ENCODE peak calls at places on chromosomes 7 and 10, in nine cellular contexts. E is K562, J is AG04450, V is glutamatergic neuron, P is HFF-Myc, D is tibial artery, Y is epithelial cell of esophagus, Z is IMR-90, O is fibroblast of pulmonary artery. K is an unnamed sample.

GRCh38 chr7:87874066-87874465 is 2.1 kb downstream of the SLC25A40 start:
- DNase-seq in E (peak; percentile 32), J (no peak), V (no peak), P (no peak), D (no peak), Y (no peak), Z (no peak), O (no peak), K (no peak)

GRCh38 chr7:32164341-32164996 is 94.3 kb upstream of the PDE1C start:
- DNase-seq in E (peak; percentile 21), J (no peak), V (no peak), P (no peak), D (no peak), Y (peak; percentile 81), Z (peak; percentile 76), O (peak; percentile 66), K (no peak)

GRCh38 chr7:50685445-50686070 is 97.1 kb downstream of the GRB10 start:
- DNase-seq in E (no peak), J (no peak), V (no peak), P (no peak), D (no peak), Y (peak; percentile 63), Z (no peak), O (no peak), K (no peak)

GRCh38 chr7:82481499-82482097 is 38.0 kb upstream of the CACNA2D1 start:
- DNase-seq in E (peak; percentile 2), J (no peak), V (no peak), P (no peak), D (no peak), Y (peak; percentile 30), Z (peak; percentile 43), O (peak; percentile 57), K (no peak)

GRCh38 chr7:87414400-87415188 is 60.9 kb downstream of the ABCB4 start:
- DNase-seq in E (no peak), J (peak; percentile 30), V (no peak), P (peak; percentile 4), D (no peak), Y (peak; percentile 11), Z (peak; percentile 72), O (no peak), K (no peak)

GRCh38 chr7:116210345-116211005 is at the start of gene TES:
- DNase-seq in E (peak; percentile 88), J (no peak), V (peak; percentile 75), P (no peak), D (peak; percentile 52), Y (peak; percentile 87), Z (peak; percentile 57), O (peak; percentile 66), K (peak; percentile 76)

GRCh38 chr10:129868470-129869035 is 95.5 kb downstream of the EBF3 start:
- DNase-seq in E (no peak), J (no peak), V (peak; percentile 50), P (no peak), D (no peak), Y (no peak), Z (no peak), O (no peak), K (no peak)

GRCh38 chr7:128743112-128743772 is 4.1 kb downstream of the CALU start:
- DNase-seq in E (peak; percentile 83), J (no peak), V (no peak), P (no peak), D (peak; percentile 26), Y (no peak), Z (no peak), O (no peak), K (no peak)

GRCh38 chr7:155425011-155425340 is 33.0 kb upstream of the EN2 start:
- DNase-seq in E (no peak), J (no peak), V (no peak), P (no peak), D (no peak), Y (no peak), Z (no peak), O (no peak), K (no peak)

GRCh38 chr10:88793747-88794299 is 8.7 kb upstream of the LIPM start:
- DNase-seq in E (no peak), J (no peak), V (no peak), P (no peak), D (no peak), Y (peak; percentile 14), Z (peak; percentile 59), O (peak; percentile 55), K (no peak)

GRCh38 chr10:123788981-123789380 is 102.6 kb downstream of the CPXM2 start:
- DNase-seq in E (no peak), J (no peak), V (no peak), P (no peak), D (no peak), Y (no peak), Z (no peak), O (no peak), K (no peak)

GRCh38 chr7:80136276-80137045 is 1.8 kb downstream of the GNAI1 start:
- DNase-seq in E (no peak), J (no peak), V (no peak), P (no peak), D (no peak), Y (peak; percentile 61), Z (peak; percentile 63), O (peak; percentile 34), K (no peak)

GRCh38 chr10:68096913-68097509 is 12.3 kb upstream of the MYPN start:
- DNase-seq in E (peak; percentile 39), J (no peak), V (no peak), P (peak; percentile 77), D (no peak), Y (peak; percentile 98), Z (peak; percentile 95), O (peak; percentile 71), K (no peak)

GRCh38 chr7:100465702-100466311 is 1.7 kb upstream of the SPACDR start:
- DNase-seq in E (peak; percentile 80), J (no peak), V (no peak), P (no peak), D (peak; percentile 78), Y (peak; percentile 51), Z (peak; percentile 71), O (peak; percentile 79), K (peak; percentile 51)

GRCh38 chr10:99497343-99498025 is 35.3 kb upstream of the NKX2-3 start:
- DNase-seq in E (no peak), J (no peak), V (no peak), P (no peak), D (no peak), Y (no peak), Z (no peak), O (no peak), K (no peak)

GRCh38 chr10:101031128-101031795 is at the start of the genes PDZD7 and SFXN3:
- DNase-seq in E (peak; percentile 88), J (peak; percentile 83), V (peak; percentile 93), P (peak; percentile 72), D (peak; percentile 93), Y (peak; percentile 96), Z (peak; percentile 91), O (peak; percentile 95), K (peak; percentile 92)
- TF ChIP-seq CTCF in E (no peak), J (no peak), V (no peak), P (no peak), D (no peak), Y (no peak), Z (no peak), O (no peak), K (no peak)

GRCh38 chr7:98735801-98736200 is 118.7 kb downstream of the NPTX2 start:
- DNase-seq in E (no peak), J (no peak), V (no peak), P (no peak), D (no peak), Y (no peak), Z (no peak), O (no peak), K (no peak)

GRCh38 chr7:98731651-98732050 is 114.6 kb downstream of the NPTX2 start:
- DNase-seq in E (no peak), J (no peak), V (no peak), P (no peak), D (no peak), Y (no peak), Z (no peak), O (no peak), K (no peak)

GRCh38 chr7:98730331-98730730 is 113.2 kb downstream of the NPTX2 start:
- DNase-seq in E (no peak), J (no peak), V (no peak), P (no peak), D (no peak), Y (no peak), Z (no peak), O (no peak), K (no peak)

GRCh38 chr7:98737176-98737575 is 120.1 kb downstream of the NPTX2 start:
- DNase-seq in E (no peak), J (no peak), V (no peak), P (no peak), D (no peak), Y (no peak), Z (no peak), O (no peak), K (no peak)

GRCh38 chr7:98733036-98733435 is 116.0 kb downstream of the NPTX2 start:
- DNase-seq in E (peak; percentile 81), J (no peak), V (peak; percentile 73), P (no peak), D (no peak), Y (peak; percentile 32), Z (peak; percentile 6), O (peak; percentile 20), K (peak; percentile 46)
- TF ChIP-seq CTCF in E (peak; percentile 77), J (peak; percentile 41), V (peak; percentile 75), P (peak; percentile 69), D (peak; percentile 17), Y (peak; percentile 28), Z (no peak), O (peak; percentile 36), K (peak; percentile 69)

GRCh38 chr7:90611115-90611514 is 15.0 kb downstream of the CDK14 start:
- DNase-seq in E (no peak), J (no peak), V (no peak), P (no peak), D (no peak), Y (no peak), Z (no peak), O (no peak), K (no peak)

GRCh38 chr7:90610105-90610504 is 14.0 kb downstream of the CDK14 start:
- DNase-seq in E (no peak), J (no peak), V (no peak), P (no peak), D (no peak), Y (no peak), Z (no peak), O (no peak), K (no peak)

GRCh38 chr7:90618880-90619279 is 22.8 kb downstream of the CDK14 start:
- DNase-seq in E (no peak), J (no peak), V (no peak), P (no peak), D (no peak), Y (no peak), Z (no peak), O (no peak), K (no peak)

GRCh38 chr7:90607196-90607595 is 11.1 kb downstream of the CDK14 start:
- DNase-seq in E (no peak), J (no peak), V (no peak), P (no peak), D (no peak), Y (peak; percentile 85), Z (no peak), O (no peak), K (no peak)

GRCh38 chr7:90613088-90613498 is 17.0 kb downstream of the CDK14 start:
- DNase-seq in E (no peak), J (no peak), V (no peak), P (no peak), D (no peak), Y (no peak), Z (peak; percentile 43), O (peak; percentile 47), K (no peak)
- TF ChIP-seq CTCF in E (no peak), J (no peak), V (no peak), P (no peak), D (no peak), Y (no peak), Z (no peak), O (no peak), K (no peak)

GRCh38 chr10:120999868-121000267 is 148.7 kb downstream of the WDR11 start:
- DNase-seq in E (no peak), J (no peak), V (no peak), P (no peak), D (no peak), Y (no peak), Z (no peak), O (no peak), K (no peak)
- TF ChIP-seq CTCF in E (no peak), J (no peak), V (no peak), P (no peak), D (no peak), Y (peak; percentile 3), Z (no peak), O (no peak), K (no peak)